ENCODE peak calls at places on chromosome 7, in eight cellular contexts. R, L, Q, U, K, G, V and W are unnamed samples.
A peak's percentile ranks its signal among the peaks of the same experiment; 100 is the strongest.

GRCh38 chr7:89837515-89837914 is 316.8 kb upstream of the STEAP1 start:
- DNase-seq in R (peak; percentile 1), L (no peak), Q (no peak), U (no peak), K (no peak), G (peak; percentile 7), V (no peak), W (peak; percentile 74)

GRCh38 chr7:39589323-39590111 is 23.3 kb downstream of the YAE1 start:
- DNase-seq in R (peak; percentile 88), L (no peak), Q (no peak), U (peak; percentile 42), K (peak; percentile 91), G (peak; percentile 98), V (peak; percentile 14), W (peak; percentile 95)

GRCh38 chr7:95342029-95342428 is 17.7 kb upstream of the PON1 start:
- DNase-seq in R (no peak), L (no peak), Q (no peak), U (no peak), K (no peak), G (no peak), V (no peak), W (no peak)

GRCh38 chr7:138527746-138528223 is 67.7 kb downstream of the TRIM24 start:
- DNase-seq in R (no peak), L (no peak), Q (no peak), U (no peak), K (no peak), G (no peak), V (no peak), W (peak; percentile 2)

GRCh38 chr7:66219805-66220204 is 14.7 kb downstream of the TPST1 start:
- DNase-seq in R (no peak), L (no peak), Q (no peak), U (no peak), K (no peak), G (no peak), V (no peak), W (no peak)

GRCh38 chr7:124645704-124646103 is 119.9 kb downstream of the GPR37 start:
- DNase-seq in R (no peak), L (no peak), Q (no peak), U (no peak), K (no peak), G (no peak), V (no peak), W (no peak)

GRCh38 chr7:117072620-117073118 is 119.4 kb downstream of the ST7 start:
- DNase-seq in R (no peak), L (peak; percentile 60), Q (peak; percentile 97), U (no peak), K (no peak), G (peak; percentile 72), V (peak; percentile 51), W (peak; percentile 50)

GRCh38 chr7:47373871-47374451 is 207.9 kb downstream of the TNS3 start:
- DNase-seq in R (no peak), L (no peak), Q (peak; percentile 89), U (no peak), K (no peak), G (no peak), V (no peak), W (peak; percentile 14)

GRCh38 chr7:27203378-27203953 is 3.6 kb upstream of the HOXA13 start:
- DNase-seq in R (no peak), L (no peak), Q (no peak), U (no peak), K (no peak), G (no peak), V (no peak), W (no peak)

GRCh38 chr7:51587600-51587999 is 271.0 kb upstream of the COBL start:
- DNase-seq in R (no peak), L (no peak), Q (no peak), U (no peak), K (no peak), G (no peak), V (no peak), W (no peak)

GRCh38 chr7:20790273-20790842 is 3.7 kb upstream of the SP8 start:
- DNase-seq in R (no peak), L (no peak), Q (no peak), U (no peak), K (no peak), G (no peak), V (no peak), W (no peak)

GRCh38 chr7:158161194-158161593 is 426.4 kb downstream of the PTPRN2 start:
- DNase-seq in R (no peak), L (no peak), Q (no peak), U (no peak), K (no peak), G (no peak), V (no peak), W (no peak)

GRCh38 chr7:80498481-80499349 is 13.1 kb downstream of the GNAT3 start:
- DNase-seq in R (peak; percentile 76), L (no peak), Q (no peak), U (no peak), K (no peak), G (peak; percentile 78), V (no peak), W (peak; percentile 46)

GRCh38 chr7:74523015-74523414 is 69.3 kb downstream of the GTF2IRD1 start:
- DNase-seq in R (no peak), L (no peak), Q (no peak), U (no peak), K (no peak), G (no peak), V (no peak), W (no peak)

GRCh38 chr7:26127411-26127810 is 24.6 kb upstream of the NFE2L3 start:
- DNase-seq in R (no peak), L (no peak), Q (no peak), U (no peak), K (no peak), G (no peak), V (peak; percentile 76), W (no peak)

GRCh38 chr7:38195804-38196595 is 18.0 kb downstream of the STARD3NL start:
- DNase-seq in R (peak; percentile 52), L (no peak), Q (no peak), U (no peak), K (peak; percentile 40), G (peak; percentile 67), V (no peak), W (peak; percentile 50)

GRCh38 chr7:24786941-24787340 is 29.7 kb upstream of the GSDME start:
- DNase-seq in R (peak; percentile 98), L (no peak), Q (no peak), U (no peak), K (peak; percentile 98), G (peak; percentile 96), V (no peak), W (peak; percentile 97)

GRCh38 chr7:156430109-156430508 is 210.5 kb upstream of the RNF32 start:
- DNase-seq in R (no peak), L (no peak), Q (no peak), U (no peak), K (no peak), G (no peak), V (no peak), W (no peak)

GRCh38 chr7:74430961-74431466 is 22.7 kb upstream of the GTF2IRD1 start:
- DNase-seq in R (no peak), L (no peak), Q (peak; percentile 34), U (no peak), K (no peak), G (no peak), V (no peak), W (no peak)

GRCh38 chr7:76267835-76268183 is 34.7 kb upstream of the HSPB1 start:
- DNase-seq in R (no peak), L (no peak), Q (no peak), U (no peak), K (no peak), G (no peak), V (no peak), W (no peak)

GRCh38 chr7:75617634-75618234 is 121.0 kb downstream of the HIP1 start:
- DNase-seq in R (no peak), L (peak; percentile 70), Q (no peak), U (peak; percentile 47), K (peak; percentile 85), G (peak; percentile 54), V (no peak), W (peak; percentile 77)

GRCh38 chr7:108280136-108280535 is 150.0 kb upstream of the LAMB4 start:
- DNase-seq in R (no peak), L (no peak), Q (peak; percentile 90), U (no peak), K (peak; percentile 21), G (no peak), V (no peak), W (no peak)